ENCODE peak calls at places on chromosomes 16 and 17, in four cellular contexts. Q is stimulated activated CD8-positive, alpha-beta memory T cell treated with anti-CD3 and anti-CD28 coated beads, Interleukin-12 subunit alpha, Interleukin-12 subunit beta, amount 100 ng/mL, for 4 hours; W is mucosa of descending colon; J is fibroblast of the conjunctiva. T is an unnamed sample.

GRCh38 chr17:17128476-17129075 is 77.6 kb downstream of the PLD6 start:
- DNase-seq in J (no peak), Q (no peak), W (no peak), T (no peak)

GRCh38 chr17:57369509-57369945 is 113.2 kb downstream of the MSI2 start:
- DNase-seq in J (no peak), Q (no peak), W (no peak), T (no peak)

GRCh38 chr16:28092721-28093382 is 29.3 kb upstream of the GSG1L start:
- DNase-seq in J (no peak), Q (no peak), W (no peak), T (peak; percentile 27)

GRCh38 chr16:87314990-87315420 is 2.2 kb downstream of the C16orf95 start:
- DNase-seq in J (no peak), Q (no peak), W (no peak), T (no peak)

GRCh38 chr16:89986600-89986999 is 32.7 kb downstream of the DBNDD1 start:
- DNase-seq in Q (no peak), J (no peak), W (no peak), T (no peak)

GRCh38 chr17:82006468-82007227 is 16.0 kb downstream of the CENPX start:
- DNase-seq in Q (no peak), W (no peak), J (peak; percentile 23), T (peak; percentile 87)

GRCh38 chr17:76820039-76820438 is 48.2 kb upstream of the MGAT5B start:
- DNase-seq in J (no peak), W (no peak), Q (no peak), T (no peak)

GRCh38 chr17:81295678-81296381 is 723 bp upstream of the SLC38A10 start:
- DNase-seq in W (peak; percentile 81), J (no peak), Q (no peak), T (peak; percentile 65)

GRCh38 chr16:52976539-52977167 is 76.0 kb downstream of the CHD9NB start:
- DNase-seq in J (peak; percentile 1), Q (no peak), W (no peak), T (no peak)

GRCh38 chr16:77961811-77962210 is 60.5 kb upstream of the CLEC3A start:
- DNase-seq in Q (no peak), W (no peak), J (no peak), T (peak; percentile 11)

GRCh38 chr17:7862692-7863437 is 5.1 kb downstream of the CYB5D1 start:
- DNase-seq in J (no peak), W (no peak), Q (peak; percentile 10), T (peak; percentile 64)

GRCh38 chr16:19746561-19746960 is 28.5 kb downstream of the IQCK start:
- DNase-seq in Q (no peak), J (no peak), W (no peak), T (peak; percentile 71)

GRCh38 chr16:1492923-1493745 is at the start of gene TELO2:
- DNase-seq in Q (peak; percentile 77), W (peak; percentile 92), J (peak; percentile 38), T (peak; percentile 92)

GRCh38 chr16:86761117-86761971 is 183.0 kb downstream of the FOXL1 start:
- DNase-seq in W (peak; percentile 58), J (peak; percentile 52), Q (no peak), T (peak; percentile 76)

GRCh38 chr16:47880653-47881052 is 275.1 kb downstream of the ABCC12 start:
- DNase-seq in J (no peak), W (no peak), Q (no peak), T (no peak)

GRCh38 chr16:392450-393027 is 4.5 kb upstream of the NME4 start:
- DNase-seq in J (no peak), Q (no peak), W (no peak), T (no peak)

GRCh38 chr17:50047488-50048126 is 8.3 kb upstream of the ITGA3 start:
- DNase-seq in W (no peak), Q (no peak), J (no peak), T (peak; percentile 84)

GRCh38 chr16:89169778-89170177 is 1.8 kb upstream of the CDH15 start:
- DNase-seq in Q (no peak), J (no peak), W (no peak), T (no peak)

GRCh38 chr16:85151603-85152413 is 39.5 kb upstream of the CIBAR2 start:
- DNase-seq in Q (no peak), J (peak; percentile 69), W (peak; percentile 59), T (peak; percentile 91)

GRCh38 chr16:1530349-1530882 is 3.0 kb upstream of the TMEM204 start:
- DNase-seq in Q (no peak), W (no peak), J (no peak), T (no peak)

GRCh38 chr17:10583834-10584233 is 34.4 kb upstream of the MYH2 start:
- DNase-seq in W (no peak), J (no peak), Q (no peak), T (no peak)

GRCh38 chr17:43360376-43360738 is 38.4 kb upstream of the ARL4D start:
- DNase-seq in W (no peak), Q (peak; percentile 56), J (peak; percentile 81), T (peak; percentile 79)

GRCh38 chr16:57297856-57298255 is 13.4 kb upstream of the PLLP start:
- DNase-seq in W (no peak), J (no peak), Q (peak; percentile 7), T (no peak)

GRCh38 chr17:35900280-35900679 is 20.1 kb upstream of the CCL5 start:
- DNase-seq in J (no peak), W (peak; percentile 30), Q (no peak), T (no peak)

T was measured in astrocyte of the hippocampus.